ENCODE peak calls at places on chromosomes 13 and 19, in six cellular contexts. O is Right ventricle myocardium superior, Q is type B pancreatic cell, C is mesothelial cell of epicardium, Y is mucosa of gallbladder, Z is midbrain. R is an unnamed sample.

GRCh38 chr13:47853236-47853635 is 147.8 kb downstream of the SUCLA2 start:
- DNase-seq in O (no peak), Q (no peak), C (no peak), Y (no peak), Z (no peak), R (no peak)

GRCh38 chr13:95457294-95457693 is 95.2 kb upstream of the CLDN10 start:
- DNase-seq in O (no peak), Q (no peak), C (no peak), Y (no peak), Z (no peak), R (no peak)

GRCh38 chr19:33448159-33448516 is 73.5 kb downstream of the PEPD start:
- DNase-seq in O (peak; percentile 17), Q (no peak), C (no peak), Y (no peak), Z (no peak), R (no peak)

GRCh38 chr13:88068316-88068715 is 397.1 kb downstream of the SLITRK5 start:
- DNase-seq in O (no peak), Q (no peak), C (no peak), Y (no peak), Z (no peak), R (no peak)

GRCh38 chr13:72462726-72463125 is 264.7 kb downstream of the MZT1 start:
- DNase-seq in O (no peak), Q (no peak), C (no peak), Y (no peak), Z (no peak), R (no peak)

GRCh38 chr13:87975035-87975434 is 303.9 kb downstream of the SLITRK5 start:
- DNase-seq in O (no peak), Q (no peak), C (no peak), Y (no peak), Z (no peak), R (no peak)

GRCh38 chr19:41869374-41869955 is 7.6 kb upstream of the CD79A start:
- DNase-seq in O (peak; percentile 40), Q (no peak), C (no peak), Y (no peak), Z (no peak), R (no peak)

GRCh38 chr13:36712785-36713184 is 39.0 kb downstream of the SERTM1 start:
- DNase-seq in O (no peak), Q (no peak), C (no peak), Y (no peak), Z (no peak), R (no peak)

GRCh38 chr13:33279898-33280549 is 5.5 kb downstream of the STARD13 start:
- DNase-seq in O (no peak), Q (no peak), C (no peak), Y (no peak), Z (no peak), R (no peak)

GRCh38 chr13:98960331-98961203 is 17.3 kb downstream of the DOCK9 start:
- DNase-seq in O (no peak), Q (no peak), C (no peak), Y (no peak), Z (no peak), R (no peak)

GRCh38 chr19:33434886-33435705 is 61.6 kb downstream of the CEBPG start:
- DNase-seq in O (peak; percentile 32), Q (no peak), C (no peak), Y (no peak), Z (no peak), R (no peak)

GRCh38 chr13:38530492-38530891 is 156.4 kb upstream of the FREM2 start:
- DNase-seq in O (no peak), Q (no peak), C (no peak), Y (no peak), Z (peak; percentile 0), R (no peak)

GRCh38 chr19:1789282-1790020 is 22.6 kb downstream of the ATP8B3 start:
- DNase-seq in O (no peak), Q (no peak), C (no peak), Y (no peak), Z (no peak), R (no peak)

GRCh38 chr13:34817246-34817645 is 124.8 kb upstream of the NBEA start:
- DNase-seq in O (no peak), Q (no peak), C (no peak), Y (no peak), Z (no peak), R (no peak)

GRCh38 chr13:71864094-71864980 is 2.7 kb downstream of the DACH1 start:
- DNase-seq in O (peak; percentile 71), Q (peak; percentile 73), C (peak; percentile 69), Y (peak; percentile 86), Z (no peak), R (no peak)

GRCh38 chr19:11364296-11364904 is 9.2 kb downstream of the PLPPR2 start:
- DNase-seq in O (no peak), Q (no peak), C (no peak), Y (no peak), Z (no peak), R (no peak)

GRCh38 chr13:21039097-21039800 is 22.1 kb downstream of the LATS2 start:
- DNase-seq in O (no peak), Q (no peak), C (no peak), Y (no peak), Z (no peak), R (no peak)

GRCh38 chr19:45768644-45769053 is 403 bp downstream of the SIX5 start:
- DNase-seq in O (peak; percentile 69), Q (peak; percentile 80), C (peak; percentile 77), Y (no peak), Z (no peak), R (no peak)

GRCh38 chr13:24038405-24038804 is 122.1 kb upstream of the SPATA13 start:
- DNase-seq in O (no peak), Q (no peak), C (no peak), Y (no peak), Z (peak; percentile 59), R (no peak)

GRCh38 chr13:26538363-26539317 is 18.8 kb upstream of the WASF3 start:
- DNase-seq in O (no peak), Q (no peak), C (no peak), Y (no peak), Z (no peak), R (no peak)

GRCh38 chr13:48251616-48252081 is 18.6 kb downstream of the ITM2B start:
- DNase-seq in O (no peak), Q (no peak), C (no peak), Y (no peak), Z (no peak), R (no peak)

GRCh38 chr13:53250272-53250875 is 221.8 kb downstream of the OLFM4 start:
- DNase-seq in O (no peak), Q (no peak), C (no peak), Y (peak; percentile 48), Z (peak; percentile 87), R (no peak)

R was measured in D721Med.